ENCODE peak calls at places on chromosomes 16 and 17, in four cellular contexts. E is CD8-positive, alpha-beta T cell; P is transverse colon; Z is GM10248. T is an unnamed sample.
A peak's percentile ranks its signal among the peaks of the same experiment; 100 is the strongest.

GRCh38 chr16:23716484-23716883 is 3.5 kb upstream of the ERN2 start:
- DNase-seq in E (no peak), P (no peak), Z (no peak), T (no peak)

GRCh38 chr17:57874434-57875108 is 24.7 kb upstream of the MRPS23 start:
- DNase-seq in E (no peak), P (peak; percentile 49), Z (peak; percentile 62), T (peak; percentile 68)

GRCh38 chr17:49817993-49818392 is 29.5 kb downstream of the KAT7 start:
- DNase-seq in E (peak; percentile 26), P (no peak), Z (no peak), T (no peak)

GRCh38 chr16:24639769-24640168 is 89.7 kb upstream of the TNRC6A start:
- DNase-seq in E (no peak), P (no peak), Z (no peak), T (no peak)

GRCh38 chr17:48791128-48792032 is 25.6 kb downstream of the TTLL6 start:
- DNase-seq in E (no peak), P (peak; percentile 90), Z (peak; percentile 70), T (peak; percentile 68)

GRCh38 chr17:65022751-65023421 is 33.7 kb downstream of the GNA13 start:
- DNase-seq in E (no peak), P (no peak), Z (peak; percentile 76), T (no peak)

GRCh38 chr16:49947907-49948678 is 76.9 kb upstream of the CNEP1R1 start:
- DNase-seq in E (no peak), P (no peak), Z (no peak), T (no peak)

GRCh38 chr17:60599220-60599619 is 773 bp upstream of the PPM1D start:
- DNase-seq in E (no peak), P (no peak), Z (no peak), T (no peak)

GRCh38 chr16:65353183-65353582 is 231.3 kb upstream of the CDH11 start:
- DNase-seq in E (no peak), P (no peak), Z (no peak), T (no peak)

GRCh38 chr16:57664662-57665025 is 3.5 kb upstream of the ADGRG3 start:
- DNase-seq in E (no peak), P (no peak), Z (no peak), T (no peak)

GRCh38 chr17:76957600-76958464 is 89.6 kb downstream of the MGAT5B start:
- DNase-seq in E (no peak), P (no peak), Z (no peak), T (no peak)

GRCh38 chr17:46163929-46164594 is 29.2 kb downstream of the KANSL1 start:
- DNase-seq in E (no peak), P (no peak), Z (no peak), T (no peak)

GRCh38 chr17:32267690-32268205 is 2.1 kb downstream of the RHBDL3 start:
- DNase-seq in E (no peak), P (no peak), Z (no peak), T (no peak)

GRCh38 chr17:39653662-39654331 is 11.4 kb upstream of the TCAP start:
- DNase-seq in E (peak; percentile 64), P (peak; percentile 85), Z (peak; percentile 91), T (peak; percentile 72)

GRCh38 chr16:56423584-56424403 is 1.6 kb downstream of the AMFR start:
- DNase-seq in E (no peak), P (no peak), Z (peak; percentile 42), T (no peak)

GRCh38 chr17:72176902-72177660 is 56.3 kb downstream of the SOX9 start:
- DNase-seq in E (no peak), P (peak; percentile 38), Z (no peak), T (no peak)

GRCh38 chr16:49471038-49471727 is 97.6 kb downstream of the C16orf78 start:
- DNase-seq in E (no peak), P (peak; percentile 2), Z (no peak), T (no peak)

GRCh38 chr17:76868669-76869208 is 535 bp downstream of the MGAT5B start:
- DNase-seq in E (no peak), P (no peak), Z (no peak), T (no peak)

GRCh38 chr17:50279181-50279526 is 4.9 kb downstream of the TMEM92 start:
- DNase-seq in E (no peak), P (no peak), Z (no peak), T (no peak)

GRCh38 chr17:48207776-48208175 is 100.2 kb downstream of the SNX11 start:
- DNase-seq in E (no peak), P (no peak), Z (no peak), T (no peak)

GRCh38 chr17:38454528-38454927 is 26.3 kb downstream of the ARHGAP23 start:
- DNase-seq in E (no peak), P (peak; percentile 55), Z (no peak), T (no peak)

GRCh38 chr16:2033057-2033911 is 6.6 kb downstream of the NHERF2 start:
- DNase-seq in E (no peak), P (peak; percentile 43), Z (no peak), T (no peak)

GRCh38 chr17:64130559-64131001 is 636 bp upstream of the ERN1 start:
- DNase-seq in E (peak; percentile 8), P (peak; percentile 51), Z (peak; percentile 49), T (no peak)

GRCh38 chr16:67163164-67163902 is 1.2 kb upstream of the HSF4 start:
- DNase-seq in E (no peak), P (no peak), Z (no peak), T (no peak)

GRCh38 chr17:57443781-57444180 is 187.5 kb downstream of the MSI2 start:
- DNase-seq in E (no peak), P (no peak), Z (no peak), T (no peak)

GRCh38 chr17:48915459-48916282 is 7.5 kb downstream of the UBE2Z start:
- DNase-seq in E (no peak), P (peak; percentile 11), Z (peak; percentile 76), T (no peak)

GRCh38 chr17:44606658-44607057 is 49.4 kb downstream of the FZD2 start:
- DNase-seq in E (no peak), P (no peak), Z (no peak), T (no peak)

GRCh38 chr17:17985555-17985954 is 12.9 kb downstream of the DRC3 start:
- DNase-seq in E (no peak), P (no peak), Z (peak; percentile 59), T (no peak)
- TF ChIP-seq CTCF in E (no peak), P (no peak), Z (peak; percentile 26), T (no peak)

DNA sequence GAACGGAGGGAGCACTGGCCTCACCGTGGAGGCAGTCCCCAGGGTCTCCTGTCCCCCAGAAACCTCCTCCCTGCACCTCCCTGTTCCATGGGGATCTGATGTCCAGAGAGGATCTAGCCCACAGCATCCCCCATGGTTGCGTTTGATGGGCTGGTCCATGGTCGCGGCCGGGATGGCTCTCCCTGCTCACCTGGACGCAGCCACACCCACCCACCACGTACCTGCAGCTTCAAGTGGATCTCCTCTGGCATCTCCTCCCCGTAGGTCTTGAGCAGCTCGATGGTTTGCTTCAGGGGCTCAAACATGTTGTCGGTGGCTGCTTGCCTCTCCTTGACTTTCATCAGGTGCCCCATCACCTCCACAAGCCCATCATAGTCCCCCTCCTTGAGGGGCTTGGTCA is 47.9 kb downstream of the DNAH17 start:
- DNase-seq in E (no peak), P (no peak), Z (no peak), T (no peak)
- TF ChIP-seq CTCF in E (no peak), P (no peak), Z (no peak), T (no peak)

DNA sequence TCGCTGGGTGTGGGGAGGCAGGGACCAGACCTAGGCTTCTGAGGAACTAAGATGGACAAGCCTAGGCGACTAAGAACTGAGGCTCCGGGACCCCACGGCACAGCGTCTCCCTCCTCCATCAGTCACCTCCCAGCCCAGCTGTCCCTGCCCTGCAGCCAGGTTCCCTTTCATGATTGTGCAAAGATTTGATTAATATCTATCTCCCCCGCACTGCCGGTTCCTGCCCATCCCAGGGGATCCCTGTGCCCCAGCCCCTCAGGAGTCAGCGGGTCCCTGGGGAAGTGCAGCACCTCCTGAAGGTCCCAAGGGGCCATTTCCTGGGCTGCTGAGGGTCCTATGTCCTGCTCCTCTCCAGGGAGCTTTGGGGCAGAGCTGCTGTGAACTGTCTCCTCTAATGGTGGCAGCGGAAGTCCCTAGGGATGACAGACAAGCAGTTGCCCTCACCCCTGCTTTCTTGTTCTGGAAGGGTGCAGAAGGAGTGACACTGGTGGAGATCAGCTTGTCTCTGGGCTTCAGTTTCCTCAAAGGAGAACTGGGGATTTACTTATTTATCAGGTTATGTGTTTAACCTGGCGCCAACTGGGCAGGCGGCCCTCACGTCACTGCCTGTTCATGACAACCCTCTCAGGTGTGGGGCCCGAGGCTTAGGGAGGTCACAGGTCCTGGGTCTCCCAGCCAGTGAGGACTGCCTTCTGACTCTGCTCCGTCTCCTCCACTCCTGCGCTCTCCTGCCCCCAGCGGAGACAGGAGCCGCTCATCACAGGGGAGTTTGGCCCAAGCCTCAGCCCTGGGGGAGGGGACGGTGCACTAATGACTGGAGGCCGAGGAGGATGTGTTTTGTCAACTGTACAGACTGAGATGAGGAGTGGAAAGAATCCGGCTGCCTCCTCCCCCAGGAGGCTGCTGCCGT is 1.9 kb upstream of the C16orf74 start:
- DNase-seq in E (no peak), P (peak; percentile 46), Z (no peak), T (peak; percentile 23)
- TF ChIP-seq CTCF in E (no peak), P (no peak), Z (no peak), T (peak; percentile 42)

GRCh38 chr16:87936375-87937230 is at the start of gene CA5A:
- DNase-seq in E (no peak), P (no peak), Z (no peak), T (no peak)

GRCh38 chr16:87933140-87933495 is 3.2 kb downstream of the CA5A start:
- DNase-seq in E (no peak), P (no peak), Z (no peak), T (no peak)

GRCh38 chr16:87939562-87940423 is 3.5 kb upstream of the CA5A start:
- DNase-seq in E (no peak), P (no peak), Z (no peak), T (no peak)

GRCh38 chr16:87942680-87943079 is 6.4 kb upstream of the CA5A start:
- DNase-seq in E (no peak), P (no peak), Z (no peak), T (no peak)

DNA sequence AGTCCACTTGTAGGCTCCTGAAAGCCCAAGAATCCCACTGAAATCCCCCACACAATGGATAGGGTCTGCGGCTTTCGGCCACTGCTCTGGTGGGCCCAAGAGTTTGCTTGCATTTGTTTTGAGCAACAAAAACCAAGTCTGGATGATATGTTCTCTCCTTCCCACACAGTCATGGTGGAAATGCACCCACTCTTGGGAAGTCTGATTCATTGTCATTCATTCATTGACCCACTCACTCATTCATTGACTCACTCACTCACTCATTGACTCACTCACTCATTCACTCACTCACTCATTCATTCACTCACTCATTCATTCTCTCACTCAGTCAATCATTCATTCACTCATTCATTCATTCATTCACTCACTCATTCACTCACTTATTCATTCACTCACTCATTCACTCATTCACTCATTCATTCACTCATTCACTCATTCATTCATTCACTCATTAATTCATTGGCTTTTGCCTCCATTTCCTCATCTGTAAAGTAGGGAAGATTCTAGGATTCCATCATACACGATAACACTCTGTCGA is 2.2 kb upstream of the CA5A start:
- DNase-seq in E (no peak), P (no peak), Z (no peak), T (no peak)
- TF ChIP-seq CTCF in E (no peak), P (no peak), Z (no peak), T (no peak)

DNA sequence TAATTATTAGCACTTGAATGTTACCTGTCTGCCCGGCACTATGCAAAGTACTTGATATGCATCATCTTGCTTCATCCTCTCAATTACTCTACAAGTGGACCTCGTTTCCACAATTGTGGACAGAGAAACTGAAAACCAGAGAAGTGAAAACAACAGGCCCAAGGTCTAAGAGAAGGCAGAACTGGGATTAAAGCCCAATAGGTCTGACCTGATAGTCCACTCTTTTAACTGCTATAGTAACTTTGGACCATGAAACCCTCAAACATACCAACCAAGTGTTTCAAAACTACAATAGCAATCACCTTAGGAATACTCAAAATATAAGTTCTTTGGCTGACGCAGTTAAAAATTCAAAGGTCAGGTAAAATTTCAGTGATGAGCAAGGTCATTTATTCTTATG is 7.3 kb downstream of the STAT3 start:
- DNase-seq in E (no peak), P (no peak), Z (no peak), T (no peak)
- TF ChIP-seq CTCF in E (no peak), P (no peak), Z (no peak), T (no peak)

GRCh38 chr16:31700530-31701388 is 172.8 kb upstream of the ZNF267 start:
- DNase-seq in E (peak; percentile 79), P (peak; percentile 93), Z (peak; percentile 53), T (peak; percentile 67)
- TF ChIP-seq CTCF in E (no peak), P (peak; percentile 6), Z (peak; percentile 19), T (no peak)

T was measured in neural crest cell.